ENCODE peak calls at places on chromosomes 13 and 19, in ten cellular contexts. A, Z, W, L, O, N, S, R, G and E are unnamed samples.

GRCh38 chr13:47038196-47038595 is 141.3 kb upstream of the HTR2A start:
- DNase-seq in A (peak; percentile 70), Z (no peak), W (no peak), L (no peak), O (no peak), N (no peak), S (peak; percentile 48), R (no peak), G (no peak), E (no peak)

GRCh38 chr19:49502866-49503581 is 6.8 kb downstream of the RPS11 start:
- DNase-seq in A (peak; percentile 83), Z (no peak), W (peak; percentile 81), L (no peak), O (peak; percentile 74), N (peak; percentile 73), S (peak; percentile 70), R (peak; percentile 70), G (peak; percentile 88), E (peak; percentile 39)

GRCh38 chr19:42191855-42192254 is 25.6 kb downstream of the DEDD2 start:
- DNase-seq in A (peak; percentile 93), Z (no peak), W (no peak), L (peak; percentile 71), O (no peak), N (no peak), S (peak; percentile 17), R (no peak), G (peak; percentile 58), E (no peak)

GRCh38 chr13:102913924-102914628 is 68.2 kb downstream of the ERCC5 start:
- DNase-seq in A (peak; percentile 55), Z (no peak), W (no peak), L (no peak), O (no peak), N (no peak), S (peak; percentile 39), R (no peak), G (peak; percentile 30), E (no peak)

GRCh38 chr13:21216332-21216731 is 39.9 kb downstream of the MRPL57 start:
- DNase-seq in A (no peak), Z (no peak), W (no peak), L (no peak), O (no peak), N (no peak), S (no peak), R (no peak), G (no peak), E (no peak)

GRCh38 chr13:75968103-75968838 is 332.1 kb downstream of the LMO7 start:
- DNase-seq in A (peak; percentile 66), Z (no peak), W (no peak), L (no peak), O (no peak), N (no peak), S (no peak), R (no peak), G (no peak), E (no peak)

GRCh38 chr19:16143399-16144215 is at the start of gene HSH2D:
- DNase-seq in A (no peak), Z (peak; percentile 60), W (no peak), L (peak; percentile 38), O (peak; percentile 97), N (peak; percentile 41), S (no peak), R (no peak), G (no peak), E (peak; percentile 83)

GRCh38 chr19:34345934-34346333 is 19.1 kb upstream of the GPI start:
- DNase-seq in A (peak; percentile 67), Z (no peak), W (peak; percentile 77), L (no peak), O (peak; percentile 82), N (peak; percentile 81), S (peak; percentile 67), R (peak; percentile 86), G (peak; percentile 75), E (peak; percentile 81)

GRCh38 chr19:2529473-2529918 is 53.6 kb downstream of the GADD45B start:
- DNase-seq in A (peak; percentile 100), Z (no peak), W (peak; percentile 46), L (peak; percentile 80), O (no peak), N (peak; percentile 83), S (peak; percentile 80), R (peak; percentile 48), G (peak; percentile 73), E (peak; percentile 66)

GRCh38 chr13:101624210-101624922 is 171.9 kb downstream of the ITGBL1 start:
- DNase-seq in A (no peak), Z (no peak), W (no peak), L (peak; percentile 48), O (no peak), N (no peak), S (peak; percentile 43), R (no peak), G (peak; percentile 61), E (no peak)

GRCh38 chr13:27573265-27573664 is 47.1 kb downstream of the LNX2 start:
- DNase-seq in A (peak; percentile 42), Z (no peak), W (no peak), L (peak; percentile 12), O (no peak), N (no peak), S (peak; percentile 52), R (no peak), G (peak; percentile 65), E (no peak)

GRCh38 chr19:44512326-44513298 is 12.3 kb upstream of the ZNF180 start:
- DNase-seq in A (peak; percentile 50), Z (no peak), W (peak; percentile 64), L (peak; percentile 7), O (peak; percentile 31), N (peak; percentile 75), S (peak; percentile 14), R (peak; percentile 49), G (peak; percentile 71), E (peak; percentile 42)
- TF ChIP-seq CTCF in A (peak; percentile 55), Z (no peak), W (peak; percentile 82), L (peak; percentile 78), O (peak; percentile 75), N (peak; percentile 68), S (peak; percentile 64), R (peak; percentile 51), G (peak; percentile 77), E (no peak)

GRCh38 chr19:8244442-8244841 is 35.3 kb downstream of the CERS4 start:
- DNase-seq in A (no peak), Z (no peak), W (no peak), L (no peak), O (no peak), N (peak; percentile 30), S (no peak), R (no peak), G (no peak), E (no peak)
- TF ChIP-seq CTCF in A (no peak), Z (no peak), W (no peak), L (no peak), O (peak; percentile 56), N (no peak), S (no peak), R (no peak), G (peak; percentile 5), E (no peak)

GRCh38 chr13:41313659-41314197 is 2.7 kb downstream of the NAA16 start:
- DNase-seq in A (no peak), Z (no peak), W (peak; percentile 9), L (no peak), O (no peak), N (no peak), S (no peak), R (no peak), G (no peak), E (no peak)

GRCh38 chr13:41308241-41308640 is 2.8 kb upstream of the NAA16 start:
- DNase-seq in A (no peak), Z (no peak), W (no peak), L (no peak), O (no peak), N (no peak), S (no peak), R (no peak), G (no peak), E (no peak)

GRCh38 chr13:41311607-41312500 is 787 bp downstream of the NAA16 start:
- DNase-seq in A (peak; percentile 52), Z (no peak), W (peak; percentile 46), L (no peak), O (peak; percentile 75), N (peak; percentile 55), S (peak; percentile 37), R (peak; percentile 64), G (peak; percentile 38), E (peak; percentile 57)

GRCh38 chr13:41313117-41313516 is 2.0 kb downstream of the NAA16 start:
- DNase-seq in A (no peak), Z (no peak), W (no peak), L (no peak), O (no peak), N (no peak), S (no peak), R (no peak), G (no peak), E (no peak)

GRCh38 chr13:41310963-41311606 is at the start of gene NAA16:
- DNase-seq in A (peak; percentile 87), Z (peak; percentile 85), W (peak; percentile 90), L (peak; percentile 50), O (peak; percentile 93), N (peak; percentile 94), S (peak; percentile 93), R (peak; percentile 97), G (peak; percentile 90), E (peak; percentile 97)
- TF ChIP-seq CTCF in A (no peak), Z (no peak), W (no peak), L (no peak), O (peak; percentile 1), N (no peak), S (no peak), R (no peak), G (no peak), E (no peak)

GRCh38 chr13:78410847-78411246 is 192.5 kb downstream of the POU4F1 start:
- DNase-seq in A (no peak), Z (no peak), W (no peak), L (no peak), O (no peak), N (no peak), S (no peak), R (no peak), G (no peak), E (no peak)

GRCh38 chr13:78413887-78414553 is 189.3 kb downstream of the POU4F1 start:
- DNase-seq in A (no peak), Z (no peak), W (no peak), L (no peak), O (no peak), N (no peak), S (no peak), R (no peak), G (no peak), E (no peak)

GRCh38 chr13:78410164-78410563 is 193.2 kb downstream of the POU4F1 start:
- DNase-seq in A (no peak), Z (no peak), W (no peak), L (no peak), O (no peak), N (no peak), S (no peak), R (no peak), G (no peak), E (no peak)

GRCh38 chr13:78404961-78405360 is 198.4 kb downstream of the POU4F1 start:
- DNase-seq in A (no peak), Z (no peak), W (no peak), L (no peak), O (no peak), N (no peak), S (no peak), R (no peak), G (no peak), E (no peak)

DNA sequence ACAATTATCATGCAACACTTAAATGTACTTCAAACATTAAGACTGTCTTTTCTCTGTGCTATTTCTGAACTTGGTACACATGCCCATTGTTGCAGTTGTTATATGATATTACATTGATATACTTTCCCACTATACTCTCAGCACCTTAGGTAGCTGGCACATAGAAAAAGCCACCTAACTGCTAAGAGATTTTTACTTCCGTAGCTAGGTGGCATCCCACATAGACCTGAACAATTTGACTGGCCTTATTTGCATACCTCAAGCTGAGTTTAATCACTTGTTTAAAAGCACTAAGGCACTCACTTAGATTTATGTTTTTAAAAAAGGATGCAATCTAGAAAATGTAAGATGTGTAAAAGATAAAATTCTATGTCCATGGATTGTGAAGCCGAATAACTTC is 194.2 kb downstream of the POU4F1 start:
- DNase-seq in A (no peak), Z (no peak), W (no peak), L (no peak), O (peak; percentile 3), N (no peak), S (no peak), R (no peak), G (no peak), E (no peak)
- TF ChIP-seq CTCF in A (no peak), Z (no peak), W (no peak), L (no peak), O (no peak), N (no peak), S (no peak), R (no peak), G (no peak), E (no peak)